ENCODE peak calls at places on chromosomes 11 and 22, in six cellular contexts. One of them, this sample, is unnamed.

GRCh38 chr11:78244546-78245315 is 56.0 kb downstream of the USP35 start:
- DNase-seq in tibial artery: no peak
- DNase-seq in GM23248: no peak
- DNase-seq in right atrium auricular region: no peak
- DNase-seq in uterus: no peak
- DNase-seq in body of pancreas: no peak
- DNase-seq in this sample: no peak

GRCh38 chr11:110173775-110174644 is 80.8 kb downstream of the ZC3H12C start:
- DNase-seq in tibial artery: peak; percentile 53
- DNase-seq in GM23248: peak; percentile 70
- DNase-seq in right atrium auricular region: peak; percentile 82
- DNase-seq in uterus: peak; percentile 50
- DNase-seq in body of pancreas: peak; percentile 75
- DNase-seq in this sample: peak; percentile 80

GRCh38 chr11:95652002-95652472 is 137.5 kb downstream of the FAM76B start:
- DNase-seq in tibial artery: no peak
- DNase-seq in GM23248: no peak
- DNase-seq in right atrium auricular region: no peak
- DNase-seq in uterus: no peak
- DNase-seq in body of pancreas: no peak
- DNase-seq in this sample: no peak

GRCh38 chr22:24091551-24092420 is 80.7 kb downstream of the CABIN1 start:
- DNase-seq in tibial artery: no peak
- DNase-seq in GM23248: no peak
- DNase-seq in right atrium auricular region: peak; percentile 69
- DNase-seq in uterus: no peak
- DNase-seq in body of pancreas: no peak
- DNase-seq in this sample: no peak

GRCh38 chr11:79237676-79238075 is 203.2 kb downstream of the TENM4 start:
- DNase-seq in tibial artery: no peak
- DNase-seq in GM23248: peak; percentile 80
- DNase-seq in right atrium auricular region: no peak
- DNase-seq in uterus: peak; percentile 22
- DNase-seq in body of pancreas: no peak
- DNase-seq in this sample: no peak

GRCh38 chr11:10401275-10401674 is 53.8 kb upstream of the AMPD3 start:
- DNase-seq in tibial artery: no peak
- DNase-seq in GM23248: no peak
- DNase-seq in right atrium auricular region: peak; percentile 58
- DNase-seq in uterus: no peak
- DNase-seq in body of pancreas: no peak
- DNase-seq in this sample: no peak

GRCh38 chr22:45640291-45640940 is 31.2 kb upstream of the ATXN10 start:
- DNase-seq in tibial artery: no peak
- DNase-seq in GM23248: no peak
- DNase-seq in right atrium auricular region: no peak
- DNase-seq in uterus: no peak
- DNase-seq in body of pancreas: no peak
- DNase-seq in this sample: no peak

GRCh38 chr11:69353696-69354544 is 60.0 kb downstream of the MYEOV start:
- DNase-seq in tibial artery: no peak
- DNase-seq in GM23248: no peak
- DNase-seq in right atrium auricular region: peak; percentile 18
- DNase-seq in uterus: no peak
- DNase-seq in body of pancreas: no peak
- DNase-seq in this sample: no peak

GRCh38 chr22:46980392-46980791 is 217.9 kb downstream of the TBC1D22A start:
- DNase-seq in tibial artery: no peak
- DNase-seq in GM23248: no peak
- DNase-seq in right atrium auricular region: no peak
- DNase-seq in uterus: no peak
- DNase-seq in body of pancreas: no peak
- DNase-seq in this sample: no peak

GRCh38 chr11:108486828-108487227 is 11.4 kb downstream of the POGLUT3 start:
- DNase-seq in tibial artery: no peak
- DNase-seq in GM23248: no peak
- DNase-seq in right atrium auricular region: no peak
- DNase-seq in uterus: no peak
- DNase-seq in body of pancreas: no peak
- DNase-seq in this sample: no peak

GRCh38 chr11:65442952-65443351 is 20.4 kb downstream of the NEAT1 start:
- DNase-seq in tibial artery: no peak
- DNase-seq in GM23248: peak; percentile 59
- DNase-seq in right atrium auricular region: peak; percentile 65
- DNase-seq in uterus: peak; percentile 20
- DNase-seq in body of pancreas: no peak
- DNase-seq in this sample: no peak

GRCh38 chr11:68461284-68461861 is 821 bp downstream of the PPP6R3 start:
- DNase-seq in tibial artery: no peak
- DNase-seq in GM23248: peak; percentile 52
- DNase-seq in right atrium auricular region: no peak
- DNase-seq in uterus: no peak
- DNase-seq in body of pancreas: no peak
- DNase-seq in this sample: no peak

GRCh38 chr22:28075260-28075981 is 156.4 kb upstream of the PITPNB start:
- DNase-seq in tibial artery: peak; percentile 63
- DNase-seq in GM23248: peak; percentile 90
- DNase-seq in right atrium auricular region: peak; percentile 82
- DNase-seq in uterus: peak; percentile 47
- DNase-seq in body of pancreas: peak; percentile 66
- DNase-seq in this sample: peak; percentile 39

GRCh38 chr22:33909075-33909458 is 11.2 kb downstream of the LARGE1 start:
- DNase-seq in tibial artery: peak; percentile 26
- DNase-seq in GM23248: peak; percentile 75
- DNase-seq in right atrium auricular region: no peak
- DNase-seq in uterus: peak; percentile 48
- DNase-seq in body of pancreas: no peak
- DNase-seq in this sample: peak; percentile 55

GRCh38 chr11:31340903-31341572 is 28.5 kb downstream of the DCDC1 start:
- DNase-seq in tibial artery: no peak
- DNase-seq in GM23248: peak; percentile 59
- DNase-seq in right atrium auricular region: no peak
- DNase-seq in uterus: no peak
- DNase-seq in body of pancreas: peak; percentile 12
- DNase-seq in this sample: no peak

GRCh38 chr11:10348650-10349280 is 43.9 kb downstream of the ADM start:
- DNase-seq in tibial artery: no peak
- DNase-seq in GM23248: peak; percentile 89
- DNase-seq in right atrium auricular region: no peak
- DNase-seq in uterus: no peak
- DNase-seq in body of pancreas: no peak
- DNase-seq in this sample: no peak

GRCh38 chr11:65224939-65225283 is 36.9 kb upstream of the POLA2 start:
- DNase-seq in tibial artery: peak; percentile 68
- DNase-seq in GM23248: peak; percentile 92
- DNase-seq in right atrium auricular region: peak; percentile 83
- DNase-seq in uterus: peak; percentile 49
- DNase-seq in body of pancreas: no peak
- DNase-seq in this sample: peak; percentile 44

GRCh38 chr11:19604679-19605375 is 107.8 kb upstream of the NAV2 start:
- DNase-seq in tibial artery: no peak
- DNase-seq in GM23248: no peak
- DNase-seq in right atrium auricular region: no peak
- DNase-seq in uterus: no peak
- DNase-seq in body of pancreas: no peak
- DNase-seq in this sample: no peak

GRCh38 chr11:116513894-116514293 is 258.9 kb downstream of the BUD13 start:
- DNase-seq in tibial artery: no peak
- DNase-seq in GM23248: peak; percentile 62
- DNase-seq in right atrium auricular region: no peak
- DNase-seq in uterus: no peak
- DNase-seq in body of pancreas: peak; percentile 48
- DNase-seq in this sample: no peak

GRCh38 chr11:1978865-1979473 is 18.7 kb downstream of the H19 start:
- DNase-seq in tibial artery: no peak
- DNase-seq in GM23248: no peak
- DNase-seq in right atrium auricular region: no peak
- DNase-seq in uterus: no peak
- DNase-seq in body of pancreas: no peak
- DNase-seq in this sample: no peak

DNA sequence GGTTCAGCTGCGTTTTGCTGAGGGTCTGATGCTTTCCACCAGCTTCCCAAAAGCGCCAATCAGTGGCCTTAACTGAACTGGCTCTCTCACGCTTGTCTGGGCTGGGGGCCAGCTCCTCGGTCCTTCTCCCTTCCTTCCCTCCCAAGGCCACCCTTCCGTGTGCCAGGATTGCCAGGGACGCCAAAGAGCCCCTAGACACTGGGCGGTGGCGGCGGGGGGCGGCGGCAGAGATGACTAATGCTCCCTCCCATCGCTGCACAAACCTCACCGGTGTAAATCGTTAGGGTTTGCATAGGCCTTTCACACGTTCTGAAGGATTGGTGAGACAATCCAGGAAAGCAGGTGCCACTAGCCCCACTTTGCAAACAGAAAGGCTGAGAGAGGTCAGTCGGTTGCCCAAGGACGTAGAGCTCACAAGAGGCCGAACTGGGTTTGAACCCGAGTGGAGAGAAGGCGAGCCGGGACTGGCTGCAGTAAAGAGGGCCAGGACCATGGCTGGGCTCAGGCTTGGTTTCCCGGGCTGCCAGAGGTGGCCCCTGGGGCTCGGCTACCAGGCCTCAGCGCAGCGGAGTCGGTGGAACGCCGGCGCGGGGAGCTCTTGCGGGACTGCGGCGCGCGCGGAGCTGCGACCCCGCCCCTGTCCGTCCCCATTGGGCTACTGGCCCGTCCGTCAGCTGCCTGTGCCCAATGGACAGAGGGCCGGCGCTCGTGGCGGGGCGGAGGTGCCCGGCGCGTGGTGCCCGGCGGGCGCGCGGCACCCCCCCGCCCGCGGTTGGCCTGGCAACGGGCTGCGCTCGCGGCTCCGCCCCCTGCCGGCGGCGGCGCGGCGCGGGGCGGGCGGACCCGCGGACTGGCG is 589 bp upstream of the GNAZ start:
- DNase-seq in tibial artery: peak; percentile 85
- DNase-seq in GM23248: peak; percentile 92
- DNase-seq in right atrium auricular region: peak; percentile 85
- DNase-seq in uterus: peak; percentile 89
- DNase-seq in body of pancreas: peak; percentile 94
- DNase-seq in this sample: peak; percentile 91
- H3K4me1 ChIP-seq in tibial artery: peaks cover 19% of the 10 kb centered on the region
- H3K4me1 ChIP-seq in GM23248: no peaks in the 10 kb centered on the region
- H3K4me1 ChIP-seq in right atrium auricular region: peaks cover 18% of the 10 kb centered on the region
- H3K4me1 ChIP-seq in uterus: peaks cover 3% of the 10 kb centered on the region
- H3K4me1 ChIP-seq in body of pancreas: peaks cover 16% of the 10 kb centered on the region
- H3K4me1 ChIP-seq in this sample: peaks cover 5% of the 10 kb centered on the region

GRCh38 chr11:128290106-128290840 is 297.1 kb downstream of the ETS1 start:
- DNase-seq in tibial artery: peak; percentile 47
- DNase-seq in GM23248: peak; percentile 84
- DNase-seq in right atrium auricular region: peak; percentile 63
- DNase-seq in uterus: peak; percentile 48
- DNase-seq in body of pancreas: peak; percentile 58
- DNase-seq in this sample: peak; percentile 63

GRCh38 chr11:128288368-128288767 is 299.0 kb downstream of the ETS1 start:
- DNase-seq in tibial artery: no peak
- DNase-seq in GM23248: peak; percentile 44
- DNase-seq in right atrium auricular region: no peak
- DNase-seq in uterus: no peak
- DNase-seq in body of pancreas: no peak
- DNase-seq in this sample: no peak

GRCh38 chr11:128291043-128291442 is 296.3 kb downstream of the ETS1 start:
- DNase-seq in tibial artery: no peak
- DNase-seq in GM23248: no peak
- DNase-seq in right atrium auricular region: no peak
- DNase-seq in uterus: no peak
- DNase-seq in body of pancreas: no peak
- DNase-seq in this sample: no peak

GRCh38 chr11:128291835-128292234 is 295.5 kb downstream of the ETS1 start:
- DNase-seq in tibial artery: no peak
- DNase-seq in GM23248: no peak
- DNase-seq in right atrium auricular region: no peak
- DNase-seq in uterus: no peak
- DNase-seq in body of pancreas: no peak
- DNase-seq in this sample: no peak

GRCh38 chr11:128289048-128289447 is 298.3 kb downstream of the ETS1 start:
- DNase-seq in tibial artery: no peak
- DNase-seq in GM23248: no peak
- DNase-seq in right atrium auricular region: no peak
- DNase-seq in uterus: no peak
- DNase-seq in body of pancreas: no peak
- DNase-seq in this sample: no peak
- H3K4me1 ChIP-seq in tibial artery: peaks cover 22% of the 10 kb centered on the region
- H3K4me1 ChIP-seq in GM23248: no peaks in the 10 kb centered on the region
- H3K4me1 ChIP-seq in right atrium auricular region: peaks cover 25% of the 10 kb centered on the region
- H3K4me1 ChIP-seq in uterus: no peaks in the 10 kb centered on the region
- H3K4me1 ChIP-seq in body of pancreas: no peaks in the 10 kb centered on the region
- H3K4me1 ChIP-seq in this sample: peaks cover 3% of the 10 kb centered on the region

DNA sequence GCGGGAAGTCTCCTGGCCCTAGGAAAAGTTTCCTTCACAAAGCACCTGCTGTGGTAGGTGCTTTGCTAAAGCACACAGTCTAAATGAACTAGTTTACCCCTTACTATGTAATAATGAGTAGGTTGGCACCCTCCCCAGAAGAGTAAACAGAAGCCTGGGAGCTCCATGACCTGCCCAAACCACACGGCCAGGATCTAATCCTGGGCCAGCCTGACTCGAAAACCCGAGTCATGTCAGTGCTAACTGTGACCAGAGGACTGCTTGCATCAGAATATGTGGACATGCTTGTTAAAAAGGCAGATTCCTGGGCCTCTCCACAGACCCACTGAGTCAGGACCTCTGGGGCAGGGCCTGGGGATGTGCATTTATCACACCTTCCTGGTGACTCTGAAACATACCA is 67.7 kb downstream of the PANX1 start:
- DNase-seq in tibial artery: no peak
- DNase-seq in GM23248: peak; percentile 68
- DNase-seq in right atrium auricular region: no peak
- DNase-seq in uterus: no peak
- DNase-seq in body of pancreas: no peak
- DNase-seq in this sample: no peak
- H3K4me1 ChIP-seq in tibial artery: no peaks in the 10 kb centered on the region
- H3K4me1 ChIP-seq in GM23248: peaks cover 32% of the 10 kb centered on the region
- H3K4me1 ChIP-seq in right atrium auricular region: no peaks in the 10 kb centered on the region
- H3K4me1 ChIP-seq in uterus: no peaks in the 10 kb centered on the region
- H3K4me1 ChIP-seq in body of pancreas: peaks cover 4% of the 10 kb centered on the region
- H3K4me1 ChIP-seq in this sample: no peaks in the 10 kb centered on the region

DNA sequence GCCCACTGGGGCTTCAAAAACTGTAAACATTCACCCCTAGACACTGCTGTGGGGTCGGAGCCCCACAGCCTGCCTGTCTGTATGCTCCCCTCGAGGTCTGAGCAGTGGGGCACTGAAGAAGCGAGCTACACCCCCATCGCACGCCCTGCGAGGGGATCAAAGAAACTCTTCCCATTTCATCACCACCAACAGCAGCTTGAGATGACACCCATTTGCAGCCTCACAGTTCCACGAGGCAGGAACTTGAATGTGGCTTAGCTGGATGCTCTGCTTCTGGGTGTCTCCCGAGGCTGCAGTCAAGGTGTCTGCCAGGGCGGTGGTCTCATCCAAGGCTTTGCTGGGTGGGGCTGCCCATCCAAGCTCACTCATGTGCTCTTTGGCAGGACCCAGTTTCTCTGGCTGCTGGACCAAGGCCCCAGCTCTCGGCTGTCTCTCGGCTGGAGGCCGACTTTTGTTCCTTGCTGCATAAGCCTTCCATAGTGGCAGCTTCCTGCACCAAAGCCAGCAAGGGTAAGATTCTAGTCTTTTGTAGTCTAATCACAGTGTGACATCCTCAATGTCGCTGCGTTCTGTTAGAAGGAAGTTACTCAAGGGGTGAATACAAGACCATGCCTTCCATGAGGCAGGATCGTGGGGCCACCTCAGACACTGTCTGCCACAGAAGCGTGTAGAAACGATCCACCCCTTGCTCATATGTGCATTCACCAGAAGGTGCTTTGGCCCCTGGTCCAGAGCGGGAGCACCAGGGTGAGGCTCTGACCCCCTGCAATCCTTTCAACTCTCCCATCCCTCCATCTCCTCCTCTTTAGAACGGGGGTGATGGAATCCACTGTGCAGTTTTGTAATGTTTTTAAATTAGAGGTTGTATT is 46.2 kb upstream of the SEPTIN5 start:
- DNase-seq in tibial artery: no peak
- DNase-seq in GM23248: no peak
- DNase-seq in right atrium auricular region: no peak
- DNase-seq in uterus: no peak
- DNase-seq in body of pancreas: no peak
- DNase-seq in this sample: no peak
- H3K4me1 ChIP-seq in tibial artery: peaks cover 40% of the 10 kb centered on the region
- H3K4me1 ChIP-seq in GM23248: peaks cover 12% of the 10 kb centered on the region
- H3K4me1 ChIP-seq in right atrium auricular region: peaks cover 12% of the 10 kb centered on the region
- H3K4me1 ChIP-seq in uterus: no peaks in the 10 kb centered on the region
- H3K4me1 ChIP-seq in body of pancreas: no peaks in the 10 kb centered on the region
- H3K4me1 ChIP-seq in this sample: peaks cover 6% of the 10 kb centered on the region

This sample was measured in ovary.